ENCODE peak calls at places on chromosome 11, in ten cellular contexts. H, M, D, A, F, L, E, P, T and V are unnamed samples.

GRCh38 chr11:127493330-127493729 is 492.8 kb upstream of the KIRREL3 start:
- DNase-seq in H (no peak), M (peak; percentile 4), D (no peak), A (peak; percentile 3), F (no peak), L (no peak), E (peak; percentile 33), P (peak; percentile 23), T (no peak), V (no peak)

GRCh38 chr11:95641506-95641905 is 148.1 kb downstream of the FAM76B start:
- DNase-seq in H (no peak), M (peak; percentile 78), D (no peak), A (no peak), F (no peak), L (peak; percentile 21), E (no peak), P (no peak), T (no peak), V (no peak)

GRCh38 chr11:120568572-120569307 is 57.2 kb downstream of the GRIK4 start:
- DNase-seq in H (no peak), M (no peak), D (peak; percentile 28), A (no peak), F (no peak), L (no peak), E (no peak), P (no peak), T (no peak), V (no peak)

GRCh38 chr11:8654503-8654902 is 28.0 kb downstream of the TRIM66 start:
- DNase-seq in H (no peak), M (no peak), D (no peak), A (peak; percentile 49), F (no peak), L (no peak), E (no peak), P (no peak), T (no peak), V (no peak)

GRCh38 chr11:126105748-126106080 is 43.0 kb upstream of the CDON start:
- DNase-seq in H (no peak), M (no peak), D (no peak), A (no peak), F (no peak), L (no peak), E (no peak), P (no peak), T (no peak), V (no peak)

GRCh38 chr11:10758959-10759358 is 7.9 kb downstream of the CTR9 start:
- DNase-seq in H (no peak), M (no peak), D (no peak), A (no peak), F (no peak), L (no peak), E (peak; percentile 25), P (no peak), T (no peak), V (no peak)

GRCh38 chr11:68014157-68014965 is 4.2 kb downstream of the ALDH3B1 start:
- DNase-seq in H (no peak), M (peak; percentile 76), D (peak; percentile 86), A (peak; percentile 94), F (no peak), L (no peak), E (peak; percentile 97), P (no peak), T (peak; percentile 80), V (peak; percentile 89)

GRCh38 chr11:59429924-59430516 is 3.8 kb upstream of the OR5A2 start:
- DNase-seq in H (no peak), M (peak; percentile 48), D (no peak), A (peak; percentile 53), F (no peak), L (no peak), E (peak; percentile 86), P (peak; percentile 72), T (no peak), V (peak; percentile 59)

GRCh38 chr11:73999581-74000306 is 9.1 kb downstream of the UCP3 start:
- DNase-seq in H (no peak), M (no peak), D (peak; percentile 19), A (no peak), F (no peak), L (no peak), E (no peak), P (no peak), T (no peak), V (no peak)

GRCh38 chr11:69662021-69662698 is 13.0 kb downstream of the LTO1 start:
- DNase-seq in H (no peak), M (no peak), D (no peak), A (no peak), F (no peak), L (no peak), E (no peak), P (no peak), T (no peak), V (no peak)

GRCh38 chr11:121418625-121419114 is 33.4 kb upstream of the SORL1 start:
- DNase-seq in H (peak; percentile 3), M (no peak), D (no peak), A (no peak), F (no peak), L (no peak), E (no peak), P (no peak), T (peak; percentile 36), V (peak; percentile 21)

GRCh38 chr11:64644348-64645242 is 53.6 kb downstream of the SLC22A12 start:
- DNase-seq in H (no peak), M (no peak), D (no peak), A (no peak), F (no peak), L (no peak), E (peak; percentile 18), P (peak; percentile 30), T (no peak), V (no peak)

GRCh38 chr11:8617063-8617462 is 23.0 kb upstream of the STK33 start:
- DNase-seq in H (no peak), M (no peak), D (no peak), A (no peak), F (no peak), L (no peak), E (no peak), P (no peak), T (no peak), V (no peak)

GRCh38 chr11:4146070-4146764 is 51.6 kb downstream of the RRM1 start:
- DNase-seq in H (no peak), M (no peak), D (no peak), A (no peak), F (no peak), L (no peak), E (no peak), P (no peak), T (no peak), V (no peak)

DNA sequence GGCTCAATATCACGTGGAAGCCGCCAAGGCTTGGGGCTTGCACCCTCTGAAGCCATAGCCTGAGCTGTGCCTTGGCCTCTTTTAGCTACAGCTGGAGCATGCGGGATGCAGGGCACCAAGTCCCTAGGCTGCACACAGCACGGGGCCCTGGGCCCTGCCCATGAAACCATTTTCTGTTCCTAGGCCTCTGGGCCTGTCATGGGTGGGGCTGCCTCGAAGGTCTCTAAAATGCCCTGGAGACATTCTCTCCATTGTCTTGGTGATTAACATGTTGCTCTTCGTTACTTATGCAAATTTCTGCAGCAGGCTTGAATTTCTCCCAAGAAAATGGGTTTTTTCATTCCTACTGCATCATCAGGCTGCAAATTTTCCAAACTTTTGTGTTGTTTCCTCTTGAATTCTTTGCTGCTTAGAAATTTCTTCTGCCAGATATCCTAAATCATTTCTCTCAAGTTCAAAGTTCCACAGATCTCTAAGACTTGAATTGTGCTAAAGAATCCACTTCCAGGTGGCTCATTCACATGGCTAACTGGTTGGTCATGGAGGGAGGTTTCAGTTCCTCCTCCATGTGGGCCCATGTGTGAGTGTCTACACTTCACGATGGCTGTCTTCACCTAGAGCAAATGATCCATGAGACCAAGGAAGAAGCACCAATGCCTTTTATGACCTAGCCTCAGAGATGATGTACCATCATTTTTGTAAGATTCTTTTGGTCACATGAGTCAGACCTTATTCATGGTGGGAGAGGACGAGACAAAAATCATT is 7.4 kb upstream of the CREBZF start:
- DNase-seq in H (no peak), M (no peak), D (no peak), A (no peak), F (no peak), L (no peak), E (no peak), P (no peak), T (no peak), V (no peak)
- H3K27ac ChIP-seq in H (no peak overlapping the region), M (no peak overlapping the region), D (no peak overlapping the region), A (no peak overlapping the region), F (no peak overlapping the region), L (no peak overlapping the region), E (no peak overlapping the region), P (no peak overlapping the region), T (no peak overlapping the region), V (no peak overlapping the region)

GRCh38 chr11:40166892-40167291 is 1292.6 kb downstream of the LRRC4C start:
- DNase-seq in H (no peak), M (no peak), D (no peak), A (no peak), F (no peak), L (no peak), E (peak; percentile 18), P (peak; percentile 15), T (no peak), V (no peak)
- H3K4me3 ChIP-seq in H (no peak overlapping the region), M (no peak overlapping the region), D (no peak overlapping the region), A (no peak overlapping the region), F (no peak overlapping the region), L (no peak overlapping the region), E (no peak overlapping the region), P (no peak overlapping the region), T (no peak overlapping the region), V (no peak overlapping the region)

GRCh38 chr11:62888406-62888805 is 7.7 kb downstream of the SLC3A2 start:
- DNase-seq in H (no peak), M (no peak), D (no peak), A (no peak), F (no peak), L (no peak), E (no peak), P (no peak), T (no peak), V (no peak)
- H3K36me3 ChIP-seq in H (peaks cover 57% of the 10 kb centered on the region), M (peaks cover 46% of the 10 kb centered on the region), D (peaks cover 64% of the 10 kb centered on the region), A (peaks cover 42% of the 10 kb centered on the region), F (no peaks in the 10 kb centered on the region), L (peaks cover 59% of the 10 kb centered on the region), E (peaks cover 58% of the 10 kb centered on the region), P (no peaks in the 10 kb centered on the region), T (no peaks in the 10 kb centered on the region), V (peaks cover 37% of the 10 kb centered on the region)

DNA sequence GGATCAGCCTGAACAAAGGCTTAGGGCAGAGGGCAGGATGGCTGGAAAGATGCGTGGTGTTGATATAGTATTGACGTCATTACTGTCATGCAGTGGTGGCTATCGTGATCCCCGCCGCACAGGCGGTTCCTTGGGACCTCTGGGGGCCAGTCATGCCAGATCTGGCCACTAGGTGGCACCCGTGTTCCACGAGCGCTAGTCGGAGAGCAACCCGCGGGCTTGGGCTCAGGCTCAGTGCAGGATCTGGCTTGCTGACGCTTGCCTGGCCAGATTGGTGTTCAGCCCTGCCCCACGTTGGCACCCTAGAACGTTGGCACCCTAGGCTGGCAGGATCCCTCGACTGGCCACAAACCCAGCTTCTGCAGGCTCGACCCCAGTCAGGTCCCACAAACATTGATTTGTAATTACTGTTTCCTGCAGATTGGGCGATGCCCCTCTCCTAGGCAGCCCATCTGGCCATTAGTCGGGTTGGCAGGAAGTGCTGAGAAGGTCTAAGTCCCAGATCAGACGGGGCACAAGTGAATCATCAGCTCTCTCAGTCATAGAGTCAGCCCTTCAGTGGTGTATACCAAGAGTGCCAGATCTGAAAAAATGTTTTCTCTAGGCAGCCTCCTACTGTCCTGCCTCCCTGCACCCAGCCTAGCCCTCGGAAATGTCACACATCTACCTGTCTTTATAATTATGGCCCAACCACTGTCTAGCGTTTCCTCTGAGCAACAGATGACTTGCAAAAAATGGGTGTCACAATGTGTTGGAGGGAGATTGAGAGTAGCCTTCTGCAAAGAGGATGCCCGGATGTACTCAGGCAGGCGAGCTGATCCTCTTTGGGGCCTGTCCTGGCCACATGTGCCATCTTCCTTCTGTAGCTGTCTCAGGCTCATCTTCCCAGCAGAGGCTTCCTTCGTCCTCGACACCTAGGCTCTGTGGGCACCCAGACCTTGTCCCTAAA is 315.3 kb downstream of the TMEM135 start:
- DNase-seq in H (peak; percentile 75), M (peak; percentile 78), D (peak; percentile 88), A (peak; percentile 69), F (peak; percentile 79), L (peak; percentile 21), E (peak; percentile 96), P (peak; percentile 91), T (peak; percentile 89), V (peak; percentile 74)
- H3K27ac ChIP-seq in H (no peak overlapping the region), M (no peak overlapping the region), D (no peak overlapping the region), A (no peak overlapping the region), F (no peak overlapping the region), L (no peak overlapping the region), E (peak overlapping the region; percentile 16), P (no peak overlapping the region), T (no peak overlapping the region), V (no peak overlapping the region)